ENCODE peak calls at places on chromosomes 5 and 9, in seven cellular contexts. L, Z, S, F, X, R and G are unnamed samples.

GRCh38 chr9:130707225-130707976 is 13.8 kb downstream of the EXOSC2 start:
- DNase-seq in X (peak; percentile 80), F (peak; percentile 32), R (peak; percentile 39), L (peak; percentile 69), S (peak; percentile 41), Z (peak; percentile 66), G (peak; percentile 66)

GRCh38 chr9:21461377-21461776 is 20.7 kb downstream of the IFNE start:
- DNase-seq in L (no peak), S (no peak), R (no peak), X (no peak), Z (no peak), F (no peak), G (no peak)

GRCh38 chr9:78923966-78924659 is 627.2 kb downstream of the PSAT1 start:
- DNase-seq in Z (no peak), F (no peak), X (no peak), R (no peak), S (no peak), L (no peak), G (no peak)

GRCh38 chr9:4689013-4689412 is 9.6 kb downstream of the CDC37L1 start:
- DNase-seq in S (no peak), R (no peak), L (peak; percentile 29), X (no peak), Z (no peak), F (no peak), G (peak; percentile 28)

GRCh38 chr5:159878988-159879471 is 37.3 kb upstream of the ADRA1B start:
- DNase-seq in Z (no peak), L (peak; percentile 56), X (no peak), R (peak; percentile 72), S (no peak), F (no peak), G (peak; percentile 3)

GRCh38 chr9:3043369-3043768 is 199.5 kb upstream of the PUM3 start:
- DNase-seq in Z (no peak), S (no peak), X (no peak), R (no peak), L (no peak), F (no peak), G (no peak)

GRCh38 chr9:129121483-129121882 is 10.3 kb downstream of the PTPA start:
- DNase-seq in X (no peak), S (no peak), F (no peak), Z (no peak), L (no peak), R (no peak), G (peak; percentile 65)

GRCh38 chr5:178462846-178463245 is 127.3 kb downstream of the COL23A1 start:
- DNase-seq in Z (no peak), F (no peak), S (no peak), R (peak; percentile 22), L (no peak), X (no peak), G (no peak)

GRCh38 chr5:164319161-164319560 is 813.7 kb downstream of the MAT2B start:
- DNase-seq in X (no peak), F (no peak), Z (no peak), R (no peak), L (no peak), S (no peak), G (no peak)

GRCh38 chr5:58988938-58989337 is 406.1 kb downstream of the RAB3C start:
- DNase-seq in F (no peak), L (no peak), Z (no peak), R (no peak), X (no peak), S (no peak), G (no peak)

GRCh38 chr9:70020217-70020616 is 23.4 kb upstream of the MAMDC2 start:
- DNase-seq in F (no peak), L (no peak), S (no peak), R (no peak), Z (no peak), X (no peak), G (no peak)

GRCh38 chr5:24368121-24368520 is 276.7 kb downstream of the CDH10 start:
- DNase-seq in X (no peak), F (no peak), L (no peak), Z (no peak), S (no peak), R (no peak), G (no peak)

GRCh38 chr9:121837113-121838010 is 185.9 kb downstream of the DAB2IP start:
- DNase-seq in F (no peak), S (no peak), R (no peak), X (no peak), Z (no peak), L (no peak), G (peak; percentile 95)

GRCh38 chr9:79565245-79565644 is 6.5 kb upstream of the TLE4 start:
- DNase-seq in F (no peak), R (no peak), Z (no peak), X (peak; percentile 88), L (no peak), S (no peak), G (no peak)

GRCh38 chr9:95752129-95752731 is 123.3 kb upstream of the ERCC6L2 start:
- DNase-seq in F (no peak), Z (no peak), L (no peak), X (no peak), S (no peak), R (peak; percentile 74), G (no peak)

GRCh38 chr5:2836133-2836532 is 84.7 kb upstream of the IRX2 start:
- DNase-seq in R (no peak), S (no peak), F (no peak), L (no peak), X (no peak), Z (no peak), G (no peak)

GRCh38 chr5:115838885-115839518 is 2.4 kb downstream of the ATG12 start:
- DNase-seq in X (peak; percentile 78), L (peak; percentile 20), F (peak; percentile 7), Z (peak; percentile 18), R (peak; percentile 22), S (peak; percentile 41), G (peak; percentile 72)

GRCh38 chr5:56696900-56697299 is 118.4 kb upstream of the MAP3K1 start:
- DNase-seq in F (no peak), R (no peak), Z (no peak), L (no peak), X (no peak), S (no peak), G (no peak)

GRCh38 chr5:109688999-109689739 is 558 bp upstream of the MAN2A1 start:
- DNase-seq in R (peak; percentile 93), X (peak; percentile 95), S (peak; percentile 54), L (peak; percentile 74), Z (peak; percentile 60), F (peak; percentile 71), G (peak; percentile 67)

GRCh38 chr5:157689942-157690689 is 18.8 kb downstream of the C5orf52 start:
- DNase-seq in X (peak; percentile 19), Z (no peak), L (no peak), F (no peak), R (peak; percentile 63), S (no peak), G (no peak)

GRCh38 chr9:60545346-60546315 is 368.6 kb upstream of the SPATA31A5 start:
- DNase-seq in F (no peak), S (no peak), R (peak; percentile 7), Z (no peak), L (no peak), X (no peak), G (no peak)

GRCh38 chr5:15683332-15683731 is 183.4 kb downstream of the FBXL7 start:
- DNase-seq in R (peak; percentile 36), S (no peak), F (no peak), Z (no peak), L (no peak), X (peak; percentile 14), G (no peak)

GRCh38 chr5:139709587-139710369 is 61.6 kb downstream of the CXXC5 start:
- DNase-seq in L (no peak), Z (no peak), F (no peak), S (peak; percentile 24), R (peak; percentile 90), X (no peak), G (peak; percentile 79)

GRCh38 chr9:124894741-124895170 is 32.8 kb downstream of the ARPC5L start:
- DNase-seq in F (no peak), L (no peak), X (peak; percentile 71), S (peak; percentile 47), Z (peak; percentile 38), R (peak; percentile 55), G (peak; percentile 68)

GRCh38 chr9:93670208-93671029 is 94.0 kb downstream of the PHF2 start:
- DNase-seq in L (peak; percentile 15), R (peak; percentile 41), Z (no peak), X (no peak), F (no peak), S (no peak), G (no peak)

GRCh38 chr9:36137392-36138004 is 965 bp downstream of the GLIPR2 start:
- DNase-seq in R (peak; percentile 55), X (no peak), Z (no peak), L (no peak), S (no peak), F (no peak), G (peak; percentile 78)

GRCh38 chr5:34833991-34834793 is 4.8 kb upstream of the TTC23L start:
- DNase-seq in L (no peak), R (peak; percentile 12), S (no peak), X (no peak), Z (no peak), F (no peak), G (peak; percentile 1)